ENCODE peak calls at places on chromosomes 7 and 10, in ten cellular contexts. V is fibroblast of pulmonary artery; P is kidney epithelial cell; S is cardiac muscle cell; E is PC-3; M is CD8-positive, alpha-beta T cell; A is adrenal gland; F is GM12865; D is retinal pigment epithelial cell; I is vagina. W is an unnamed sample.

GRCh38 chr7:151926336-151926712 is 29.9 kb upstream of the GALNTL5 start:
- DNase-seq in P (no peak), A (no peak), E (no peak), S (no peak), V (no peak), I (no peak), D (no peak), M (no peak), F (no peak), W (no peak)

GRCh38 chr7:77276120-77276519 is 76.5 kb upstream of the FGL2 start:
- DNase-seq in D (no peak), P (no peak), S (no peak), F (no peak), M (no peak), A (no peak), V (no peak), I (no peak), E (no peak), W (no peak)

GRCh38 chr10:104327745-104328635 is 10.3 kb downstream of the ITPRIP start:
- DNase-seq in S (no peak), E (peak), M (no peak), D (no peak), F (no peak), I (no peak), A (peak), V (peak), P (no peak), W (peak)

GRCh38 chr7:75617634-75618234 is 121.0 kb downstream of the HIP1 start:
- DNase-seq in I (no peak), S (no peak), F (peak), M (peak), A (peak), E (no peak), P (no peak), D (no peak), V (peak), W (peak)

GRCh38 chr7:90965211-90965610 is 299.0 kb upstream of the FZD1 start:
- DNase-seq in M (no peak), P (no peak), A (no peak), F (no peak), E (no peak), I (no peak), S (no peak), D (no peak), V (no peak), W (no peak)

GRCh38 chr10:7590271-7590670 is 76.5 kb downstream of the ITIH5 start:
- DNase-seq in D (no peak), A (no peak), F (no peak), E (no peak), S (no peak), M (no peak), I (no peak), P (no peak), V (no peak), W (no peak)

GRCh38 chr7:40887099-40887498 is 752.3 kb downstream of the SUGCT start:
- DNase-seq in I (no peak), P (no peak), V (peak), M (no peak), A (no peak), D (no peak), F (no peak), E (peak), S (no peak), W (no peak)

GRCh38 chr10:91511549-91512330 is 101.6 kb downstream of the HECTD2 start:
- DNase-seq in P (peak), A (no peak), V (peak), F (peak), M (no peak), E (peak), D (no peak), I (no peak), S (no peak), W (peak)

GRCh38 chr10:31819393-31819820 is 109.2 kb downstream of the ARHGAP12 start:
- DNase-seq in V (peak), M (no peak), D (no peak), F (no peak), A (no peak), S (no peak), I (no peak), E (no peak), P (no peak), W (peak)

GRCh38 chr10:126016156-126016805 is 119.9 kb downstream of the FANK1 start:
- DNase-seq in E (no peak), A (no peak), F (no peak), M (no peak), D (no peak), I (no peak), S (peak), P (peak), V (no peak), W (no peak)

GRCh38 chr7:115043605-115044004 is 121.7 kb downstream of the MDFIC start:
- DNase-seq in E (no peak), P (no peak), A (no peak), S (no peak), M (no peak), D (no peak), F (no peak), I (no peak), V (peak), W (peak)

GRCh38 chr7:154690411-154690810 is 312.5 kb downstream of the PAXIP1 start:
- DNase-seq in A (no peak), P (no peak), V (no peak), I (no peak), E (no peak), D (no peak), M (no peak), S (no peak), F (no peak), W (no peak)

GRCh38 chr7:76997381-76998262 is 34.5 kb downstream of the SPDYE17 start:
- DNase-seq in V (no peak), P (no peak), S (no peak), A (no peak), M (no peak), I (no peak), D (no peak), E (no peak), F (no peak), W (no peak)

GRCh38 chr10:48607356-48608278 is 2.7 kb upstream of the ARHGAP22 start:
- DNase-seq in V (no peak), I (no peak), A (no peak), P (no peak), S (no peak), E (peak), M (no peak), D (no peak), F (no peak), W (no peak)

GRCh38 chr10:122286872-122287271 is 15.8 kb downstream of the BTBD16 start:
- DNase-seq in D (peak), A (no peak), P (peak), F (no peak), E (peak), V (peak), M (no peak), S (no peak), I (no peak), W (peak)

GRCh38 chr10:114995468-114995867 is 57.5 kb downstream of the TRUB1 start:
- DNase-seq in M (no peak), F (no peak), S (no peak), I (no peak), D (no peak), V (no peak), A (no peak), E (no peak), P (no peak), W (no peak)

GRCh38 chr7:75980865-75981449 is 13.4 kb downstream of the TMEM120A start:
- DNase-seq in S (no peak), D (no peak), M (no peak), P (no peak), A (peak), I (peak), V (no peak), F (no peak), E (no peak), W (no peak)

GRCh38 chr10:132665946-132666732 is 119.8 kb downstream of the NKX6-2 start:
- DNase-seq in V (peak), P (peak), I (no peak), S (no peak), M (no peak), E (peak), A (no peak), F (no peak), D (no peak), W (peak)

GRCh38 chr7:73974948-73975926 is 52.7 kb upstream of the ELN start:
- DNase-seq in S (no peak), F (no peak), M (no peak), D (no peak), P (no peak), I (no peak), A (no peak), V (no peak), E (no peak), W (no peak)

GRCh38 chr10:69679736-69680135 is 49.7 kb downstream of the FAM241B start:
- DNase-seq in M (no peak), S (no peak), E (no peak), F (no peak), D (no peak), V (no peak), P (no peak), I (no peak), A (no peak), W (no peak)

GRCh38 chr7:132113536-132114409 is 462.5 kb downstream of the PLXNA4 start:
- DNase-seq in F (no peak), A (no peak), P (no peak), E (no peak), I (no peak), V (no peak), M (no peak), D (peak), S (no peak), W (no peak)

GRCh38 chr10:63206997-63207952 is 74.1 kb downstream of the NRBF2 start:
- DNase-seq in V (peak), I (no peak), P (no peak), A (peak), D (peak), S (peak), E (no peak), M (no peak), F (peak), W (peak)

GRCh38 chr7:94060772-94061171 is 56.6 kb upstream of the BET1 start:
- DNase-seq in S (no peak), I (no peak), M (no peak), V (peak), E (peak), P (peak), F (no peak), D (no peak), A (no peak), W (peak)

GRCh38 chr10:34252111-34252510 is 563.0 kb downstream of the PARD3 start:
- DNase-seq in S (peak), P (no peak), M (no peak), V (peak), F (no peak), A (peak), D (no peak), I (no peak), E (peak), W (no peak)

GRCh38 chr7:138070908-138071307 is 5.4 kb upstream of the AKR1D1 start:
- DNase-seq in S (no peak), E (peak), I (no peak), M (no peak), A (no peak), V (no peak), P (no peak), F (no peak), D (no peak), W (no peak)

GRCh38 chr7:96034940-96035727 is 262.8 kb downstream of the DYNC1I1 start:
- DNase-seq in M (no peak), A (no peak), E (no peak), I (no peak), P (no peak), D (no peak), S (no peak), F (no peak), V (peak), W (no peak)

GRCh38 chr7:78712111-78712510 is 741.4 kb downstream of the MAGI2 start:
- DNase-seq in P (no peak), V (no peak), S (no peak), E (no peak), M (no peak), A (no peak), F (no peak), I (no peak), D (no peak), W (no peak)

GRCh38 chr7:150983893-150984368 is 5.8 kb upstream of the KCNH2 start:
- DNase-seq in F (peak), P (peak), E (peak), V (peak), D (no peak), M (no peak), I (no peak), A (peak), S (peak), W (peak)

GRCh38 chr10:124693396-124693795 is 50.8 kb downstream of the FAM53B start:
- DNase-seq in I (no peak), A (no peak), E (no peak), D (no peak), S (peak), V (no peak), M (no peak), F (no peak), P (no peak), W (no peak)

GRCh38 chr7:138491612-138492386 is 31.7 kb downstream of the TRIM24 start:
- DNase-seq in P (no peak), D (peak), V (peak), I (no peak), M (no peak), E (no peak), A (no peak), S (no peak), F (no peak), W (no peak)

GRCh38 chr10:102240467-102241036 is 760 bp downstream of the PITX3 start:
- DNase-seq in A (peak), V (no peak), I (no peak), D (no peak), S (no peak), P (no peak), E (no peak), F (no peak), M (no peak), W (no peak)

GRCh38 chr7:69889338-69890080 is 291.2 kb downstream of the AUTS2 start:
- DNase-seq in P (no peak), D (no peak), I (no peak), M (no peak), V (no peak), S (no peak), E (no peak), A (no peak), F (peak), W (no peak)
- H3K4me3 ChIP-seq in P (no peak), D (no peak), I (no peak), M (no peak), V (no peak), S (no peak), E (no peak), A (no peak), F (no peak), W (no peak)

DNA sequence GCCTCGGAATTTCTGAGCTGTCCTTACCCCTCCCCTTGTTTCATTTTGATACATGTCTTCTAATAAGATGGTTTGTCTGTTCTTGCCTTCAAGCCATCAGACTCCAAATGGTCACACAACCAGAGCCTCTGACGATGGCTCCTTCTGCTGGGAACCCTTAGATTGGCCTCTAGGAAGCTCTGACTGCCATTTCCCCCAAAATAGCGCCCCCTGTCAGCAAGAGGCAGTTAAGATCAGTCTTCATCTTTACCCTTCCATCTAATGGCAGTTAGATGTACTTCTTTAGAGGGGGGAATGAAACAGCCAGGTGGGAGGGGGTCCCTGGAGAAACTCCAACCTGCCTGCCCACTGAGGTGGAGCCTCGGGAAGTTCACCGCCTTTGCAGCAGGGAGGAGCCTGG is 85.8 kb upstream of the GPR22 start:
- DNase-seq in A (no peak), I (no peak), E (no peak), V (no peak), S (no peak), D (no peak), P (no peak), F (peak), M (no peak), W (no peak)
- TF ChIP-seq CTCF in A (no peak), I (no peak), E (peak), V (no peak), S (no peak), D (no peak), P (no peak), F (peak), M (no peak), W (peak)

GRCh38 chr7:130948913-130949312 is 214.9 kb upstream of the KLF14 start:
- DNase-seq in P (no peak), F (no peak), V (no peak), D (no peak), S (no peak), M (no peak), A (no peak), E (no peak), I (no peak), W (no peak)
- H3K4me3 ChIP-seq in P (no peak), F (peak), V (no peak), D (no peak), S (no peak), M (no peak), A (no peak), E (no peak), I (no peak), W (no peak)

GRCh38 chr7:23266918-23267317 is 20.3 kb downstream of the GPNMB start:
- DNase-seq in S (no peak), A (no peak), P (no peak), E (no peak), V (no peak), D (no peak), M (no peak), I (no peak), F (no peak), W (no peak)

GRCh38 chr7:23268167-23268566 is 21.6 kb downstream of the GPNMB start:
- DNase-seq in M (no peak), P (no peak), E (no peak), A (no peak), V (no peak), I (no peak), D (no peak), S (no peak), F (no peak), W (no peak)

GRCh38 chr7:23267357-23267756 is 20.8 kb downstream of the GPNMB start:
- DNase-seq in E (no peak), V (no peak), D (no peak), P (no peak), I (no peak), M (no peak), F (no peak), A (no peak), S (no peak), W (no peak)

GRCh38 chr7:23272275-23272674 is 25.7 kb downstream of the GPNMB start:
- DNase-seq in E (no peak), D (no peak), V (no peak), F (no peak), M (no peak), I (no peak), S (no peak), P (no peak), A (no peak), W (no peak)

DNA sequence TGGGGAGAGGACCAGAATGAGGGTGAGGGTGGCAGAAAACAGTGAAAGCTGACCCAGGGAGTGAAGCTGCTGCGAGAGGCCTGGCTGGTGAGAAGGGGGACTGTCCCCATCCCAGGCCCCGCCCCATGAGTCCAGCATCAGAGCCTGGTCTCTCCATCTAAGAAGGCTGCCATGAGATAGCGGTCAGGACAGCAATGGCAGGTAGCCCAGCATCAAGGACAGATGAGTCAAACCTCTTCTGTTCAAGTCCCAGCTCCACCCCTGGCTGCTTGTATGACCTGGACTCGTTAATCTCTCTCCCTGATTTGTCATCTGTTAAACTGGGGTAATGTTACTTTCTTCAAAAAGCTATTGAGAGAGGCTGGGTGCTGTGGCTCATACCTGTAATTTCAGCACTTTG is 22.2 kb downstream of the GPNMB start:
- DNase-seq in V (no peak), I (no peak), M (no peak), D (no peak), S (no peak), F (no peak), P (no peak), E (peak), A (peak), W (no peak)
- TF ChIP-seq CTCF in V (no peak), I (no peak), M (no peak), D (no peak), S (no peak), F (no peak), P (no peak), E (no peak), A (no peak), W (no peak)

DNA sequence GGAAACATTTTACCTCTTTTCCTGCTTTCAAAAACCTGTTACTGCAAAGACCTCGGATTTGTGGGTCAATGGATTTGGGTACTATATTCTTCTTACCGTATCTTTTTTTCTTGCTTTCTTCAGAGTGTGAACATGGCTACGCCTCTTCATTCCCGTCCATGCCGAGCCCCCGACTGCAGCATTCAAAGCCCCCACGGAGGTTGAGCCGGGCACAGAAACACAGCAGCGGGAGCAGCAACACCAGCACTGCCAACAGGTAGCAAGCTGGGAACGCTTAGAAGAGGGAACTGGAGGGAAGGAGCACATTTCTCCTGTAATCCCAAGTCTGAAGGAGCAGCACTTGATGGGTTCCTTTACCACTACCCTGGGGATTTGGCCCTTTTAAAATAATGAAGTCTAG is 20.7 kb downstream of the MXI1 start:
- DNase-seq in S (no peak), I (no peak), D (no peak), M (no peak), A (no peak), P (no peak), V (no peak), E (no peak), F (no peak), W (no peak)
- H3K4me3 ChIP-seq in S (peak), I (peak), D (no peak), M (no peak), A (no peak), P (no peak), V (no peak), E (no peak), F (no peak), W (no peak)

DNA sequence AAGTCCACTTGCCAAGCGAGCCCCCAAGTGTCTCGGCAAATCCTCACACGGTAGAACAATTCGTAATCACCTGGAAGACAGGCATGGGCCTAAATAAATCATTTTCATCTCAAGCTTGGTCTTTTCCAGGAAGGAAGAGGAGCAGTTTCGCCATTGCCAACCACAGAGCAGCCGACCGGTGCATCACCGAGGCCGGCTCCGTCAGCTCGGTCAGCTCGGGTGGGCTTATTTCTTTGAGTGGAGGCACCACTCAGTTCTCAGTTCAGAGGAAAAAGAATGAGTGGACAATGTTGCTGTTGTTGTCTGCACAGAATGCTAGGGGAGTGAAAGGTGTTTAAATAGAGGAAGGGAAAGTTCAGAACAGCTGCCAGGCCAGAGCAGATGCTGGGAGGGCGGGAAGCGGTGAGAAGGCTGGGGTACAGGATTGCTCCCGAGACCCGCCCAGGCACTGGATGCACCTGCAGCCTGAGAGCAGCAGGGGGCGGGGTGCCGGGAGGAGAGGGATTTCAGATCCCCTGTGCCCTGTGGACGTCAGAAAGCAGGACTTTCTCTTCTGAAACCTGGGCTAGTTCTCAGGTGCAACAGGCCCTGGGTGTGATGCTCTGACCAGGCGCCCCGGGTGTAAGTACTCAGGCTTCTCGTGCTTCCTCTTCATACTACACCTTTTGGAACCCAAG is 17.7 kb upstream of the IGFBP3 start:
- DNase-seq in P (no peak), E (no peak), A (no peak), D (no peak), F (no peak), I (no peak), V (no peak), S (peak), M (no peak), W (no peak)
- TF ChIP-seq CTCF in P (peak), E (peak), A (no peak), D (peak), F (peak), I (no peak), V (peak), S (no peak), M (no peak), W (peak)

DNA sequence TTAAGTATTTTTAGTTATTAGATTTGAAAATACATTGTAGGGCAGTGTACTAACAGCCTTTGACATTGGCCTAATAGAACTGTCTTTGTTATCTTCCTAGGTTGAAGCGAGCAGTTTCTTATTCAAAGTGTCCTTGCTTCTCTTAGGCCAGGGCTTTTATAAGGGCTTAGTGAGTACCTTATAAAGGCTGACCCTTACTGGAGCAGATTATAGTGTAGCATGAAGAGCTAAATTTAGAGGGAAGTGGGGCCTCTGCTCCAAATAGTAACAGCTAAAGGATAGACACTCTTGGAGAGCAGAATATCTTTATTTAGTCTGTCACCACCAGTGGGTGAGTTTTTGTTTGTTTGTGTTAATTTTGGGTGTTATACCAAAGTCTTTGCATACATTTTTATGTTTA is 15.9 kb downstream of the BZW2 start:
- DNase-seq in P (no peak), D (no peak), A (no peak), E (no peak), M (no peak), V (no peak), S (peak), I (no peak), F (no peak), W (no peak)
- H3K4me3 ChIP-seq in P (no peak), D (no peak), A (no peak), E (no peak), M (no peak), V (no peak), S (peak), I (no peak), F (no peak), W (no peak)